ENCODE peak calls at places on chromosomes 12 and 14, in ten cellular contexts. J, B, P, F, Q, H, L, N, E and O are unnamed samples.

GRCh38 chr12:67677166-67677565 is 28.6 kb downstream of the DYRK2 start:
- DNase-seq in P (no peak), Q (no peak), N (no peak), E (no peak), L (no peak), F (no peak), H (no peak), B (no peak), J (no peak), O (no peak)

GRCh38 chr12:110244829-110245228 is 36.2 kb upstream of the ATP2A2 start:
- DNase-seq in Q (no peak), P (no peak), H (no peak), F (no peak), B (no peak), J (peak; percentile 80), N (no peak), L (no peak), E (peak; percentile 87), O (no peak)

GRCh38 chr14:97641827-97642226 is 844.6 kb downstream of the VRK1 start:
- DNase-seq in E (no peak), B (no peak), N (no peak), J (no peak), P (no peak), H (no peak), L (no peak), Q (peak; percentile 99), F (no peak), O (no peak)

GRCh38 chr12:66538970-66539369 is 139.9 kb downstream of the GRIP1 start:
- DNase-seq in P (no peak), Q (no peak), L (no peak), B (no peak), F (no peak), E (peak; percentile 60), N (no peak), H (no peak), J (no peak), O (no peak)

GRCh38 chr12:117514016-117514415 is 152.6 kb upstream of the NOS1 start:
- DNase-seq in J (no peak), P (no peak), B (no peak), N (no peak), F (no peak), L (no peak), Q (no peak), H (no peak), E (peak; percentile 33), O (no peak)

GRCh38 chr12:132502149-132502881 is 12.4 kb downstream of the FBRSL1 start:
- DNase-seq in P (no peak), N (no peak), Q (no peak), H (no peak), B (no peak), F (no peak), L (no peak), E (peak; percentile 78), J (no peak), O (no peak)

GRCh38 chr14:95948608-95949007 is 72.0 kb downstream of the TUNAR start:
- DNase-seq in Q (no peak), H (no peak), L (no peak), P (no peak), N (no peak), B (no peak), F (no peak), E (peak; percentile 99), J (no peak), O (no peak)

GRCh38 chr12:108666326-108666995 is 32.8 kb upstream of the SELPLG start:
- DNase-seq in B (peak; percentile 54), L (no peak), F (no peak), N (no peak), H (no peak), E (no peak), Q (peak; percentile 91), J (peak; percentile 64), P (no peak), O (no peak)

GRCh38 chr12:88716240-88716639 is 136.0 kb upstream of the KITLG start:
- DNase-seq in H (no peak), Q (no peak), F (no peak), L (no peak), N (no peak), E (no peak), J (no peak), P (no peak), B (no peak), O (no peak)

GRCh38 chr12:94099191-94099983 is 49.0 kb upstream of the PLXNC1 start:
- DNase-seq in N (no peak), L (no peak), J (no peak), H (no peak), B (no peak), Q (peak; percentile 55), F (no peak), E (no peak), P (peak; percentile 59), O (no peak)